ENCODE peak calls at places on chromosomes 4 and X, in eight cellular contexts. U is neural progenitor cell, G is A549, K is cardiac muscle cell, R is heart right ventricle, V is BE2C, J is T-helper 17 cell, I is mammary epithelial cell. D is an unnamed sample.

GRCh38 chr4:184616633-184617471 is 32.4 kb downstream of the CASP3 start:
- DNase-seq in U (no peak), G (no peak), K (no peak), R (no peak), V (no peak), J (no peak), I (no peak), D (no peak)

GRCh38 chr4:131566026-131566425 is 1583.1 kb upstream of the PCDH10 start:
- DNase-seq in U (no peak), G (no peak), K (no peak), R (no peak), V (no peak), J (no peak), I (peak; percentile 71), D (no peak)

GRCh38 chrX:32524385-32524784 is 687.0 kb downstream of the DMD start:
- DNase-seq in U (no peak), G (no peak), K (no peak), R (no peak), V (no peak), J (no peak), I (no peak), D (peak; percentile 9)

GRCh38 chr4:143313527-143313926 is 23.1 kb upstream of the GAB1 start:
- DNase-seq in U (no peak), G (no peak), K (no peak), R (no peak), V (no peak), J (no peak), I (no peak), D (no peak)

GRCh38 chr4:88533937-88534750 is 10.6 kb upstream of the PYURF start:
- DNase-seq in U (no peak), G (no peak), K (peak; percentile 49), R (no peak), V (no peak), J (no peak), I (peak; percentile 87), D (no peak)

GRCh38 chr4:122797405-122798094 is 29.1 kb upstream of the FGF2 start:
- DNase-seq in U (no peak), G (no peak), K (no peak), R (no peak), V (no peak), J (no peak), I (no peak), D (no peak)

GRCh38 chrX:108316456-108316855 is 121.8 kb downstream of the COL4A6 start:
- DNase-seq in U (no peak), G (no peak), K (no peak), R (no peak), V (no peak), J (no peak), I (peak; percentile 63), D (no peak)

GRCh38 chrX:71618303-71618721 is at the start of gene CXCR3:
- DNase-seq in U (no peak), G (no peak), K (peak; percentile 39), R (peak; percentile 38), V (no peak), J (peak; percentile 14), I (no peak), D (no peak)

GRCh38 chr4:132710971-132711370 is 438.1 kb upstream of the PCDH10 start:
- DNase-seq in U (no peak), G (no peak), K (no peak), R (no peak), V (no peak), J (no peak), I (peak; percentile 1), D (no peak)

GRCh38 chrX:78476701-78477100 is 149.3 kb upstream of the CYSLTR1 start:
- DNase-seq in U (no peak), G (no peak), K (no peak), R (no peak), V (no peak), J (no peak), I (no peak), D (no peak)

GRCh38 chrX:33045882-33046281 is 165.5 kb downstream of the DMD start:
- DNase-seq in U (no peak), G (no peak), K (no peak), R (no peak), V (no peak), J (no peak), I (no peak), D (no peak)

GRCh38 chr4:165588534-165589310 is 209.9 kb downstream of the CPE start:
- DNase-seq in U (no peak), G (no peak), K (peak; percentile 26), R (no peak), V (no peak), J (no peak), I (no peak), D (no peak)

GRCh38 chrX:1492421-1493012 is 39.8 kb upstream of the ASMTL start:
- DNase-seq in U (no peak), G (no peak), K (no peak), R (no peak), V (no peak), J (no peak), I (no peak), D (no peak)

GRCh38 chr4:28229092-28229491 is 1368.5 kb downstream of the STIM2 start:
- DNase-seq in U (peak; percentile 62), G (peak; percentile 14), K (no peak), R (no peak), V (no peak), J (no peak), I (peak; percentile 85), D (no peak)

GRCh38 chr4:8353912-8354453 is 84.4 kb downstream of the HTRA3 start:
- DNase-seq in U (no peak), G (no peak), K (peak; percentile 33), R (no peak), V (no peak), J (no peak), I (no peak), D (peak; percentile 2)

GRCh38 chr4:152999376-153000067 is 63.4 kb downstream of the FHDC1 start:
- DNase-seq in U (no peak), G (no peak), K (no peak), R (no peak), V (no peak), J (no peak), I (no peak), D (peak; percentile 85)

GRCh38 chrX:19532709-19533108 is 17.4 kb upstream of the MAP3K15 start:
- DNase-seq in U (no peak), G (no peak), K (no peak), R (no peak), V (no peak), J (no peak), I (no peak), D (no peak)

GRCh38 chr4:31146366-31146765 is 426.2 kb downstream of the PCDH7 start:
- DNase-seq in U (no peak), G (peak; percentile 23), K (no peak), R (no peak), V (no peak), J (no peak), I (no peak), D (no peak)

GRCh38 chr4:94452476-94453300 is 946 bp downstream of the PDLIM5 start:
- DNase-seq in U (peak; percentile 82), G (peak; percentile 76), K (peak; percentile 92), R (peak; percentile 85), V (peak; percentile 64), J (peak; percentile 9), I (peak; percentile 83), D (peak; percentile 73)

GRCh38 chr4:127586922-127587571 is 45.7 kb upstream of the INTU start:
- DNase-seq in U (peak; percentile 67), G (peak; percentile 55), K (peak; percentile 51), R (no peak), V (peak; percentile 32), J (no peak), I (peak; percentile 45), D (peak; percentile 53)

GRCh38 chr4:30757357-30757756 is 37.2 kb downstream of the PCDH7 start:
- DNase-seq in U (no peak), G (no peak), K (peak; percentile 84), R (no peak), V (no peak), J (no peak), I (peak; percentile 95), D (no peak)

GRCh38 chr4:163343604-163344146 is at the start of gene NPY5R:
- DNase-seq in U (peak; percentile 61), G (no peak), K (no peak), R (no peak), V (peak; percentile 5), J (no peak), I (no peak), D (peak; percentile 22)

GRCh38 chr4:15244354-15244753 is 183.5 kb upstream of the C1QTNF7 start:
- DNase-seq in U (no peak), G (no peak), K (peak; percentile 39), R (no peak), V (no peak), J (no peak), I (peak; percentile 32), D (no peak)
- H3K9me3 ChIP-seq in U (no peaks in the 10 kb centered on the region), G (no peaks in the 10 kb centered on the region), K (no peaks in the 10 kb centered on the region), R (no peaks in the 10 kb centered on the region), V (no peaks in the 10 kb centered on the region), J (no peaks in the 10 kb centered on the region), I (no peaks in the 10 kb centered on the region), D (no peaks in the 10 kb centered on the region)

DNA sequence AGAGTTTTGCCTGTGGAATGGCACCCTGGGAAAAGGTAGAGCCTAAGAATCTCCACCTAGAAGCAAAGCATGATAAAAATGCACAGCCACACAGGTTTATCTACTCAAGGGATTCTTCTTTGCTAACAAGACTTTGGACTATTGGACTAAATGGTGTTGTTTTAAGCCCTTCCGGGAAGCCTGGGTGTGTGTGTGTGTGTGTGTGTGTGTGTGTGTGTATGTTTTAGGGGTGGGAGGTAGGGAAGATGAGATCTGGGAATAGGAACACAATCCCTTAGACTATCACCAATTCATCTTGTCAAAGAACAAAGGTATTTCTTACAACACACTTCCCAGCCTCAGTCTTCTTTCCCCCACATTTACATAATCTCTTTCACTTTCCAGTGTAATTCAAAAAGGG is 327.5 kb upstream of the FGF16 start:
- DNase-seq in U (no peak), G (no peak), K (no peak), R (no peak), V (no peak), J (no peak), I (no peak), D (no peak)
- H3K9me3 ChIP-seq in U (no peaks in the 10 kb centered on the region), G (no peaks in the 10 kb centered on the region), K (no peaks in the 10 kb centered on the region), R (peaks cover 8% of the 10 kb centered on the region), V (no peaks in the 10 kb centered on the region), J (no peaks in the 10 kb centered on the region), I (peaks cover 6% of the 10 kb centered on the region), D (no peaks in the 10 kb centered on the region)

DNA sequence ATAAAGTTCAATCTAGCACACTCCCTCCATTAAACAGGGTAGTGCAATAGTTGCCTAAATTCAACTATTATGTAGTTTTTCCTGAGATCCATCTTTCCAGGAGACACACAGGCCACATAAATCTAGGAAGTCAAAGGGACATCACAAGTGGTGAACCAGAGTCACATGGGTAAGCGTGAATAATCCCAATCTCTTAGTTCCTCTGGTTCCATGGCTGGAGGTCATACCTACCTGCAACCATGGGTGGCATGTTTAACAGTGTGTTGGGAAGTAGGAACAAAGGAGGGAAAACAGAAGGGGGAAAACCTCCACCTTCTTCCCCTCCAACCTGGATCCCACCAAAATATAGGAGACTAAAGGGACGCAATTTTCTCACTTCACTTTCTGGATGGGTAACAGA is 2651.6 kb downstream of the ARAP2 start:
- DNase-seq in U (no peak), G (no peak), K (peak; percentile 7), R (no peak), V (no peak), J (no peak), I (no peak), D (no peak)
- H3K9me3 ChIP-seq in U (peaks cover 31% of the 10 kb centered on the region), G (no peaks in the 10 kb centered on the region), K (no peaks in the 10 kb centered on the region), R (peaks cover 71% of the 10 kb centered on the region), V (peaks cover 2% of the 10 kb centered on the region), J (no peaks in the 10 kb centered on the region), I (peaks cover 4% of the 10 kb centered on the region), D (peaks cover 25% of the 10 kb centered on the region)

GRCh38 chrX:57771689-57772088 is 91.6 kb upstream of the NLRP2B start:
- DNase-seq in U (no peak), G (no peak), K (no peak), R (no peak), V (no peak), J (no peak), I (peak; percentile 32), D (no peak)

GRCh38 chrX:57772637-57773036 is 92.6 kb upstream of the NLRP2B start:
- DNase-seq in U (no peak), G (peak; percentile 10), K (no peak), R (no peak), V (no peak), J (no peak), I (no peak), D (no peak)
- H3K9me3 ChIP-seq in U (no peaks in the 10 kb centered on the region), G (no peaks in the 10 kb centered on the region), K (no peaks in the 10 kb centered on the region), R (peaks cover 7% of the 10 kb centered on the region), V (no peaks in the 10 kb centered on the region), J (no peaks in the 10 kb centered on the region), I (no peaks in the 10 kb centered on the region), D (no peaks in the 10 kb centered on the region)